ENCODE peak calls at places on chromosomes 11 and 22, in eight cellular contexts. M is GF-D8; N is bronchial epithelial cell; J is stimulated activated naive B cell treated with anti-CD40 and anti-IgM and Interleukin-4, amounts not matched to agents 10 μg/mL and 1 μg/mL and 100 μg/mL, for 72 hours; R is ascending aorta; E is activated CD4-positive, CD25-positive, alpha-beta regulatory T cell treated with anti-CD3 and anti-CD28 coated beads, Interleukin-2, amount 50 U/mL, for 72 hours; D is Calu3; H is hepatic stellate cell. F is an unnamed sample.

GRCh38 chr11:78346799-78347198 is 70.8 kb downstream of the GAB2 start:
- DNase-seq in E (no peak), M (no peak), D (no peak), H (no peak), N (peak), J (no peak), R (no peak), F (no peak)

GRCh38 chr11:97854877-97855276 is 1165.9 kb upstream of the CNTN5 start:
- DNase-seq in J (no peak), H (no peak), M (no peak), R (no peak), D (no peak), E (no peak), N (no peak), F (no peak)

GRCh38 chr22:19719055-19719482 is 4.3 kb upstream of the GP1BB start:
- DNase-seq in R (no peak), M (no peak), E (no peak), J (no peak), N (no peak), D (no peak), H (no peak), F (no peak)

GRCh38 chr11:955154-956049 is 29.7 kb downstream of the AP2A2 start:
- DNase-seq in D (peak), R (no peak), N (no peak), E (no peak), M (no peak), H (no peak), J (no peak), F (no peak)

GRCh38 chr11:131864205-131864604 is 493.8 kb downstream of the NTM start:
- DNase-seq in H (no peak), M (no peak), N (no peak), J (no peak), E (no peak), R (no peak), D (no peak), F (no peak)

GRCh38 chr11:17883946-17884345 is 128.9 kb downstream of the SERGEF start:
- DNase-seq in D (no peak), M (no peak), J (no peak), N (no peak), R (no peak), H (no peak), E (no peak), F (no peak)

GRCh38 chr22:42792909-42793847 is 63.9 kb downstream of the ARFGAP3 start:
- DNase-seq in N (no peak), D (no peak), E (no peak), R (peak), J (no peak), H (no peak), M (no peak), F (no peak)

GRCh38 chr11:43393765-43394355 is 35.1 kb downstream of the TTC17 start:
- DNase-seq in M (no peak), H (no peak), E (no peak), N (no peak), R (no peak), D (no peak), J (no peak), F (no peak)

GRCh38 chr11:90849278-90849677 is 626.4 kb upstream of the CHORDC1 start:
- DNase-seq in N (peak), R (no peak), H (no peak), J (no peak), M (no peak), D (no peak), E (no peak), F (no peak)

GRCh38 chr11:70292166-70292565 is 21.7 kb downstream of the PPFIA1 start:
- DNase-seq in M (no peak), H (no peak), R (no peak), N (no peak), J (no peak), E (no peak), D (no peak), F (no peak)

GRCh38 chr11:82927264-82927880 is 25.8 kb downstream of the DDIAS start:
- DNase-seq in E (no peak), R (no peak), M (peak), J (no peak), D (peak), H (peak), N (peak), F (peak)

GRCh38 chr11:67615455-67616430 is 9.0 kb downstream of the NDUFV1 start:
- DNase-seq in M (no peak), D (peak), R (no peak), H (peak), N (no peak), J (peak), E (peak), F (peak)

GRCh38 chr11:65182258-65183170 is 786 bp downstream of the CAPN1 start:
- DNase-seq in R (no peak), D (peak), N (peak), H (peak), M (no peak), J (no peak), E (no peak), F (peak)

GRCh38 chr22:25109878-25110595 is 89.6 kb upstream of the CRYBB3 start:
- DNase-seq in J (no peak), N (no peak), D (no peak), H (no peak), E (no peak), R (no peak), M (no peak), F (no peak)

GRCh38 chr11:17238377-17238776 is 30.6 kb upstream of the PIK3C2A start:
- DNase-seq in M (no peak), R (no peak), H (no peak), N (peak), D (no peak), J (no peak), E (no peak), F (no peak)

F was measured in H54.